ENCODE peak calls at places on chromosomes 13 and 19, in four cellular contexts. One of them, this sample, is unnamed.

GRCh38 chr13:112174476-112175110 is 107.6 kb downstream of the SOX1 start:
- DNase-seq in LHCN-M2: no peak
- DNase-seq in stimulated activated CD8-positive, alpha-beta memory T cell treated with anti-CD3 and anti-CD28 coated beads, Interleukin-4, amount 100 ng/mL, for 4 hours: no peak
- DNase-seq in DND-41: no peak
- DNase-seq in this sample: no peak

GRCh38 chr13:104106705-104107393 is 1040.6 kb upstream of the SLC10A2 start:
- DNase-seq in LHCN-M2: no peak
- DNase-seq in stimulated activated CD8-positive, alpha-beta memory T cell treated with anti-CD3 and anti-CD28 coated beads, Interleukin-4, amount 100 ng/mL, for 4 hours: no peak
- DNase-seq in DND-41: no peak
- DNase-seq in this sample: no peak

GRCh38 chr19:7272856-7273578 is 21.2 kb downstream of the INSR start:
- DNase-seq in LHCN-M2: peak; percentile 28
- DNase-seq in DND-41: peak; percentile 20
- DNase-seq in stimulated activated CD8-positive, alpha-beta memory T cell treated with anti-CD3 and anti-CD28 coated beads, Interleukin-4, amount 100 ng/mL, for 4 hours: no peak
- DNase-seq in this sample: no peak

GRCh38 chr19:46299004-46299509 is 2.2 kb downstream of the HIF3A start:
- DNase-seq in LHCN-M2: peak; percentile 79
- DNase-seq in stimulated activated CD8-positive, alpha-beta memory T cell treated with anti-CD3 and anti-CD28 coated beads, Interleukin-4, amount 100 ng/mL, for 4 hours: no peak
- DNase-seq in DND-41: peak; percentile 32
- DNase-seq in this sample: no peak

GRCh38 chr13:113207890-113208423 is 512 bp downstream of the PCID2 start:
- DNase-seq in LHCN-M2: peak; percentile 45
- DNase-seq in stimulated activated CD8-positive, alpha-beta memory T cell treated with anti-CD3 and anti-CD28 coated beads, Interleukin-4, amount 100 ng/mL, for 4 hours: no peak
- DNase-seq in DND-41: peak; percentile 23
- DNase-seq in this sample: no peak

GRCh38 chr19:46571495-46571894 is 29.6 kb upstream of the CALM3 start:
- DNase-seq in LHCN-M2: no peak
- DNase-seq in DND-41: peak; percentile 37
- DNase-seq in stimulated activated CD8-positive, alpha-beta memory T cell treated with anti-CD3 and anti-CD28 coated beads, Interleukin-4, amount 100 ng/mL, for 4 hours: no peak
- DNase-seq in this sample: peak; percentile 46

GRCh38 chr19:29311391-29311790 is 98.4 kb upstream of the UQCRFS1 start:
- DNase-seq in LHCN-M2: no peak
- DNase-seq in stimulated activated CD8-positive, alpha-beta memory T cell treated with anti-CD3 and anti-CD28 coated beads, Interleukin-4, amount 100 ng/mL, for 4 hours: no peak
- DNase-seq in DND-41: no peak
- DNase-seq in this sample: no peak

GRCh38 chr19:50557009-50557613 is 11.1 kb downstream of the LRRC4B start:
- DNase-seq in LHCN-M2: no peak
- DNase-seq in stimulated activated CD8-positive, alpha-beta memory T cell treated with anti-CD3 and anti-CD28 coated beads, Interleukin-4, amount 100 ng/mL, for 4 hours: no peak
- DNase-seq in DND-41: no peak
- DNase-seq in this sample: peak; percentile 47

GRCh38 chr19:41416194-41416674 is 10.9 kb downstream of the B3GNT8 start:
- DNase-seq in stimulated activated CD8-positive, alpha-beta memory T cell treated with anti-CD3 and anti-CD28 coated beads, Interleukin-4, amount 100 ng/mL, for 4 hours: no peak
- DNase-seq in DND-41: no peak
- DNase-seq in LHCN-M2: no peak
- DNase-seq in this sample: no peak

GRCh38 chr13:76972430-76972829 is 19.5 kb upstream of the CLN5 start:
- DNase-seq in DND-41: no peak
- DNase-seq in stimulated activated CD8-positive, alpha-beta memory T cell treated with anti-CD3 and anti-CD28 coated beads, Interleukin-4, amount 100 ng/mL, for 4 hours: no peak
- DNase-seq in LHCN-M2: no peak
- DNase-seq in this sample: no peak

GRCh38 chr13:24802074-24802473 is 38.1 kb downstream of the RNF17 start:
- DNase-seq in LHCN-M2: peak; percentile 75
- DNase-seq in stimulated activated CD8-positive, alpha-beta memory T cell treated with anti-CD3 and anti-CD28 coated beads, Interleukin-4, amount 100 ng/mL, for 4 hours: no peak
- DNase-seq in DND-41: no peak
- DNase-seq in this sample: no peak

GRCh38 chr13:98265669-98266551 is 88.8 kb upstream of the RNF113B start:
- DNase-seq in DND-41: no peak
- DNase-seq in stimulated activated CD8-positive, alpha-beta memory T cell treated with anti-CD3 and anti-CD28 coated beads, Interleukin-4, amount 100 ng/mL, for 4 hours: no peak
- DNase-seq in LHCN-M2: peak; percentile 12
- DNase-seq in this sample: no peak

GRCh38 chr19:12983561-12984142 is 11.6 kb upstream of the NFIX start:
- DNase-seq in DND-41: peak; percentile 82
- DNase-seq in LHCN-M2: peak; percentile 70
- DNase-seq in stimulated activated CD8-positive, alpha-beta memory T cell treated with anti-CD3 and anti-CD28 coated beads, Interleukin-4, amount 100 ng/mL, for 4 hours: peak; percentile 61
- DNase-seq in this sample: peak; percentile 79

GRCh38 chr13:60158321-60158801 is 5.4 kb downstream of the DIAPH3 start:
- DNase-seq in DND-41: no peak
- DNase-seq in LHCN-M2: no peak
- DNase-seq in stimulated activated CD8-positive, alpha-beta memory T cell treated with anti-CD3 and anti-CD28 coated beads, Interleukin-4, amount 100 ng/mL, for 4 hours: no peak
- DNase-seq in this sample: no peak

GRCh38 chr13:112744306-112745021 is 54.6 kb downstream of the ATP11A start:
- DNase-seq in DND-41: no peak
- DNase-seq in stimulated activated CD8-positive, alpha-beta memory T cell treated with anti-CD3 and anti-CD28 coated beads, Interleukin-4, amount 100 ng/mL, for 4 hours: no peak
- DNase-seq in LHCN-M2: peak; percentile 27
- DNase-seq in this sample: no peak

GRCh38 chr19:53696951-53697350 is 65.2 kb downstream of the DPRX start:
- DNase-seq in LHCN-M2: no peak
- DNase-seq in DND-41: no peak
- DNase-seq in stimulated activated CD8-positive, alpha-beta memory T cell treated with anti-CD3 and anti-CD28 coated beads, Interleukin-4, amount 100 ng/mL, for 4 hours: no peak
- DNase-seq in this sample: no peak

This sample was measured in K562.